ENCODE peak calls at places on chromosomes 11 and 22, in five cellular contexts. Q, X, O, C and J are unnamed samples.

GRCh38 chr11:110093407-110094297 is 460 bp downstream of the ZC3H12C start:
- DNase-seq in C (peak), X (peak), O (peak), Q (peak), J (peak)

GRCh38 chr11:102546923-102547471 is 16.4 kb upstream of the MMP7 start:
- DNase-seq in O (no peak), X (no peak), Q (no peak), C (no peak), J (no peak)

GRCh38 chr11:128728767-128729587 is 35.1 kb downstream of the FLI1 start:
- DNase-seq in Q (no peak), O (no peak), C (no peak), X (no peak), J (no peak)

GRCh38 chr11:111620518-111620917 is 18.3 kb downstream of the SIK2 start:
- DNase-seq in Q (no peak), O (no peak), X (no peak), C (no peak), J (no peak)

GRCh38 chr22:37560682-37561208 is 465 bp downstream of the CDC42EP1 start:
- DNase-seq in Q (no peak), X (peak), C (peak), O (peak), J (no peak)

GRCh38 chr11:64853709-64854108 is 9.3 kb upstream of the CDC42BPG start:
- DNase-seq in Q (no peak), C (no peak), X (no peak), O (no peak), J (no peak)

GRCh38 chr11:48193876-48194275 is 22.7 kb upstream of the OR4B1 start:
- DNase-seq in O (peak), Q (no peak), X (peak), C (no peak), J (no peak)

GRCh38 chr11:134412508-134413333 is 679 bp upstream of the B3GAT1 start:
- DNase-seq in C (peak), Q (peak), X (no peak), O (no peak), J (no peak)

GRCh38 chr22:41699264-41700104 is at the start of gene MEI1:
- DNase-seq in O (peak), Q (no peak), X (no peak), C (peak), J (peak)

GRCh38 chr22:41697126-41697775 is 2.1 kb upstream of the MEI1 start:
- DNase-seq in X (peak), C (peak), O (peak), Q (peak), J (peak)

GRCh38 chr22:41696714-41697113 is 2.6 kb upstream of the MEI1 start:
- DNase-seq in O (no peak), Q (no peak), C (no peak), X (no peak), J (no peak)

GRCh38 chr22:41702763-41703162 is 3.5 kb downstream of the MEI1 start:
- DNase-seq in O (no peak), C (no peak), X (no peak), Q (no peak), J (peak)

DNA sequence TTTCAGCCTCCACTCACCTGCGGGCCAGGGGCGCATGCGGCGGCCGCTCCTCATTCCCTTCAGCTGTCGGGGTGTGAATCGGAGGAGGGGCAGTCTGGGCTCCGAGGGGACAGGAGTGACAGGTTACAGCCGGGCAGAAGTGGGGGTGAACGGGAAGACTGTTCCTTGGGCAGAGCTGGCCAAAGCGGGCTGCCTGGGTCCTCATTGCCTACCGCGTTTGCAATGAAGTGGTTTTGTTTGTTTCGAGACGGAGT is 729 bp downstream of the MEI1 start:
- DNase-seq in O (no peak), C (no peak), X (no peak), Q (no peak), J (no peak)
- H3K9ac ChIP-seq in O (no peak), C (no peak), X (no peak), Q (no peak), J (no peak)

GRCh38 chr11:61524446-61524845 is 15.9 kb downstream of the LRRC10B start:
- DNase-seq in C (no peak), O (no peak), X (no peak), Q (no peak), J (no peak)

GRCh38 chr11:61522881-61523280 is 14.3 kb downstream of the LRRC10B start:
- DNase-seq in Q (no peak), C (no peak), X (no peak), O (no peak), J (no peak)

GRCh38 chr11:61526956-61527731 is 18.6 kb downstream of the LRRC10B start:
- DNase-seq in X (no peak), C (peak), Q (no peak), O (no peak), J (no peak)

GRCh38 chr11:61526229-61526628 is 17.7 kb downstream of the LRRC10B start:
- DNase-seq in Q (no peak), X (no peak), C (no peak), O (no peak), J (no peak)

DNA sequence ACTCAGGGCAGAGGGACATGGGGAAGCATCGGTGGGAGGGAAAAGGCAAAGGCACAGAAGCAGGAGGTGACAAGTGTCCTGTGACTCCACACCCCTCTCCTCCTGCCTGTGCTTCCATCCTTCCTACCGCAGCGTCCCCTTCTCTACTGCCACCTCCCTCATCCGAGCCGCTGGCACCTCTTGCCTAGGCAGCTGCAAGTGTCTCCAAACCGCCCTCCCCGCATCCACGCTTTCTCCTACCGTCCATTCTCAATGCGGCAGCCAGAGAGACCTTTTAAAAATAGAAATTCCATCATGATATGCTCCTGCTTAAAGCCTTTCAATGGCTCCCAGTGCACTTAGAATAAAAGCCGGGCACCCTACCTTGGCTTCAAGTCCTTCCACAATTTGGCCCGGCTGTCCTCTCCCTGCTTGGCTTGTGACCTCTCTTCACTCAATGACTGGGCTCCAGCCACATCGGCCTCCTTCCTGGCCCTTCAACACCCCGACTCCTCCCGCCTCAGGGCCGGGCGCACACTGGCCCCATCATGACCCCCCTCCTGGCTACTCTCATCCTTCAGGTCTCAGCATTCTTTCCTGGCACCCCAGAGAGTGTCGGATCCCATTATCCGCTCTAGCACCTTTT is 16.5 kb downstream of the LRRC10B start:
- DNase-seq in X (no peak), O (no peak), C (no peak), Q (no peak), J (no peak)
- H3K4ac ChIP-seq in X (no peak), O (no peak), C (no peak), Q (no peak), J (no peak)

GRCh38 chr11:121451982-121452608 is at the start of gene SORL1:
- DNase-seq in X (peak), Q (peak), C (peak), O (peak), J (peak)
- H3K4me3 ChIP-seq in X (peak), Q (peak), C (peak), O (peak), J (peak)

GRCh38 chr22:47586038-47586437 is 823.6 kb downstream of the TBC1D22A start:
- DNase-seq in Q (no peak), O (no peak), X (no peak), C (no peak), J (no peak)
- H3K9ac ChIP-seq in Q (no peak), O (no peak), X (no peak), C (no peak), J (no peak)

DNA sequence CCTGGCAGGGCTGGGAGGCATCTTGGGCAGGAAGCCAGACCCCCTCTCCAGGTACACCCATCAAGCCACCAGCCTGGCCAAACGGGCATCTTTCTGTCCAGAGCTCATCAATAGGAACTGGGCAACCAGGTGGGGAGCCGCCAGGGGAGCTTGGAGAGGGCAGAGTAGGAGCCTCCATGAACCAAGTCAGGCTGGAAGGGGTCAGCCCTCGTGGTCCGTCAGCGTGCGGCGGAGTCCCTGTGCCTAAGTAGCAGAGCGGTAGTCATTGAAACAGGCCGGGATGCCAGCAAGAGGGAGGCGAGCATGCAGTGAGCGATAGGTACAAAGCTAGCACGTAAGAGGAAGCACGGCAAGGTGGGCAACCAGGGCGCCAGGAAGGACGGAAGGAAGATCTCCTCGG is 1.7 kb downstream of the RTL6 start:
- DNase-seq in C (no peak), O (no peak), X (no peak), Q (no peak), J (no peak)
- H3K4ac ChIP-seq in C (no peak), O (no peak), X (no peak), Q (no peak), J (no peak)

DNA sequence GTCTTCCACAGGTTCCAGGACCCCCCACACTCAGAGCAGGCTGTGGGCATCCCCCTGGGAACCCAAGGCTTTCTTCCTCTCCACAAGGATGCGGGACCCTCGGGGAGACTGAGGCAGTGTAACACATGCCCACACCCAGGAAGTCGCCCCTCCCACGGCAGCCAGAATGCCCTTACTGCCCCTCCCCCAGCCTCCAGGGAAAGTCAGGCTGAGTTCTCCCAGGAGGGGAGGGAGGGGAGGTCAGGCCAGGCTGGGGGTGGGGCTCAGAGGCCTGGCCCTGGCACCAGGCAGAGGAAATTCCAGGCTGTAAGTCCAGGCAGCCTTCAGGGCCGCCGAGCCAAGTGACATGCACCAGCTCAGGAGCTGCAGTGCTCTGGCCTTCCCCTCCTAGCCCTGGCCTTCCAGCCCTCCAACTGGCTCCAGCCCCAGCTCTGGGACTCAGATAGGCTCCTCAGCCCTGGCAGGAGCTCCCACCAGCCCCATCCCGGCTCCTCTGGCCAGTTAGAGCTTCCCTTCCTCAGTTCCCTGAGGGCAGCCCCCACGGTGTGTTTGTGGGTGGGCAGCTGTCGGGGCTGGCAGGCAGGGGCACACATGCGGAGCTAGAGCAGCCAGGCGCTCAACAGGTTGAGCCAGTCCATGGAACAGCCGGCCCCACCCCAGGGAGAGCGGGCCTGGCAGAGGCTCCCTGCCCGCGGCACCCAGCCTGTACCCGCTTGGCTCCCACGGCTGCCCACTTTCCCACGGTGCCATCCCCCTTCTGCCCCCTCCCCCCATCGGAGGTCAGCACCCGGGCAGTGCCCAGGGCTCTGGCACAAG is 3.6 kb downstream of the BCL9L start:
- DNase-seq in X (peak), O (peak), C (peak), Q (no peak), J (peak)
- H3K4me3 ChIP-seq in X (peak), O (peak), C (no peak), Q (no peak), J (peak)